ENCODE peak calls at places on chromosomes 7 and 10, in four cellular contexts. X, H, U and V are unnamed samples.

GRCh38 chr10:132184816-132185593 is 1.7 kb upstream of the DPYSL4 start:
- DNase-seq in X (no peak), H (no peak), U (no peak), V (no peak)

GRCh38 chr7:44236333-44236728 is 35.6 kb downstream of the YKT6 start:
- DNase-seq in X (no peak), H (peak), U (no peak), V (no peak)

GRCh38 chr7:142808802-142809583 is 38.2 kb downstream of the PRSS2 start:
- DNase-seq in X (peak), H (no peak), U (peak), V (no peak)

GRCh38 chr10:102555781-102556328 is 52.1 kb downstream of the SUFU start:
- DNase-seq in X (no peak), H (peak), U (no peak), V (no peak)

GRCh38 chr10:98339790-98340189 is 71.8 kb upstream of the LOXL4 start:
- DNase-seq in X (no peak), H (no peak), U (peak), V (no peak)

GRCh38 chr7:91089382-91089963 is 174.8 kb upstream of the FZD1 start:
- DNase-seq in X (peak), H (no peak), U (no peak), V (no peak)

GRCh38 chr10:35211390-35211789 is 84.7 kb downstream of the CREM start:
- DNase-seq in X (no peak), H (no peak), U (no peak), V (no peak)

GRCh38 chr7:75687246-75688088 is 51.3 kb downstream of the HIP1 start:
- DNase-seq in X (no peak), H (no peak), U (no peak), V (no peak)

GRCh38 chr7:8109196-8110022 is 140.8 kb downstream of the GLCCI1 start:
- DNase-seq in X (no peak), H (no peak), U (no peak), V (no peak)

GRCh38 chr10:69232252-69232651 is 12.1 kb downstream of the HKDC1 start:
- DNase-seq in X (no peak), H (no peak), U (no peak), V (no peak)

GRCh38 chr10:47113907-47114500 is 186.0 kb upstream of the GDF10 start:
- DNase-seq in X (no peak), H (no peak), U (no peak), V (no peak)

GRCh38 chr10:86520871-86521619 is 547 bp downstream of the WAPL start:
- DNase-seq in X (peak), H (peak), U (no peak), V (peak)

GRCh38 chr7:44538798-44539668 is 2.1 kb downstream of the NPC1L1 start:
- DNase-seq in X (no peak), H (no peak), U (no peak), V (no peak)

GRCh38 chr10:116371737-116372136 is 47.5 kb downstream of the CCDC172 start:
- DNase-seq in X (no peak), H (no peak), U (no peak), V (no peak)

GRCh38 chr10:37856881-37857286 is 526 bp downstream of the ZNF248 start:
- DNase-seq in X (peak), H (peak), U (no peak), V (no peak)

GRCh38 chr7:40987571-40987970 is 715.3 kb downstream of the INHBA start:
- DNase-seq in X (no peak), H (no peak), U (no peak), V (no peak)

GRCh38 chr10:133187091-133187905 is 27.3 kb downstream of the KNDC1 start:
- DNase-seq in X (no peak), H (no peak), U (no peak), V (no peak)

GRCh38 chr10:3523309-3524050 is 261.5 kb downstream of the KLF6 start:
- DNase-seq in X (no peak), H (no peak), U (no peak), V (no peak)

GRCh38 chr10:97805096-97805879 is 33.5 kb upstream of the SFRP5 start:
- DNase-seq in X (no peak), H (no peak), U (no peak), V (no peak)

GRCh38 chr10:62738916-62739315 is 65.6 kb upstream of the ADO start:
- DNase-seq in X (no peak), H (no peak), U (no peak), V (no peak)

GRCh38 chr10:131730771-131731497 is 169.9 kb upstream of the PPP2R2D start:
- DNase-seq in X (no peak), H (no peak), U (no peak), V (no peak)

GRCh38 chr10:105063796-105064195 is 422.7 kb downstream of the SORCS3 start:
- DNase-seq in X (peak), H (peak), U (no peak), V (no peak)

GRCh38 chr10:66587680-66588050 is 338.2 kb upstream of the LRRTM3 start:
- DNase-seq in X (no peak), H (no peak), U (no peak), V (no peak)
- TF ChIP-seq SPI1 in X (no peak), H (no peak), U (no peak), V (no peak)

GRCh38 chr7:118311121-118311803 is 86.8 kb downstream of the ANKRD7 start:
- DNase-seq in X (no peak), H (peak), U (peak), V (no peak)

GRCh38 chr7:118312051-118312450 is 87.5 kb downstream of the ANKRD7 start:
- DNase-seq in X (no peak), H (no peak), U (peak), V (no peak)

GRCh38 chr7:118312966-118313365 is 88.5 kb downstream of the ANKRD7 start:
- DNase-seq in X (no peak), H (no peak), U (peak), V (no peak)
- TF ChIP-seq SPI1 in X (no peak), H (no peak), U (no peak), V (no peak)

GRCh38 chr10:72525277-72525676 is 100.6 kb downstream of the MICU1 start:
- DNase-seq in X (no peak), H (no peak), U (no peak), V (no peak)
- TF ChIP-seq SPI1 in X (no peak), H (no peak), U (no peak), V (no peak)

GRCh38 chr7:17300012-17300411 is 1.6 kb downstream of the AHR start:
- DNase-seq in X (no peak), H (no peak), U (no peak), V (no peak)

GRCh38 chr7:17298102-17298839 is at the start of gene AHR:
- DNase-seq in X (peak), H (peak), U (peak), V (peak)

GRCh38 chr7:17301491-17302101 is 3.1 kb downstream of the AHR start:
- DNase-seq in X (peak), H (peak), U (no peak), V (no peak)

GRCh38 chr7:17298840-17299476 is 506 bp downstream of the AHR start:
- DNase-seq in X (no peak), H (peak), U (no peak), V (peak)

DNA sequence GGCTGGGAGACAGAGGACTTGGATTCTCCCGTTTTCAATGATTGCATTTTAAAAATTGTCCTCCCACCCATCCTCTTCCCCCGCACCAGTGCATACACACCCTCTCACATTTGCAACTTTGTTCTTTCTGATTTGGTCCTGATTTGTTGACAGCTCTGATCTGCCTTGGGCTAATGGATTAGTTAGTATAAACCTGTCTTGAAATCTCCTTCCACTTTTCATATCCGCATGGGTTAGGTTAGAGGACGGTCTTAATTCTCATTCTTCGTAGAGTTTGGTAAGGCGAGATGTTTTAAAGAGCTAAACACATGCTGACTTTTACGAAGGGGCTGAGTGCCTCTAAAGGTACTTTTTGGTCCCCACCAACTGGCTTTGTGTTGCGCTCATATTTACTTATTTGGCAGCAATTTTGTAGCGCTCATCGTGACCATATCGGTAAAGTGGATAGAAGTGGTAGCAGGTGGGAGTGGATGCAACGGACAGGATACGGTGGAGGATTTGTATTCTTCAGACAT is 1.1 kb downstream of the AHR start:
- DNase-seq in X (no peak), H (peak), U (no peak), V (no peak)
- TF ChIP-seq SPI1 in X (no peak), H (no peak), U (no peak), V (no peak)

GRCh38 chr10:36256905-36257304 is 614.8 kb upstream of the FZD8 start:
- DNase-seq in X (no peak), H (no peak), U (no peak), V (no peak)

GRCh38 chr10:36251068-36251467 is 609.0 kb upstream of the FZD8 start:
- DNase-seq in X (no peak), H (no peak), U (no peak), V (no peak)

GRCh38 chr10:36256166-36256565 is 614.1 kb upstream of the FZD8 start:
- DNase-seq in X (no peak), H (no peak), U (no peak), V (no peak)

GRCh38 chr10:36253731-36254130 is 611.6 kb upstream of the FZD8 start:
- DNase-seq in X (no peak), H (no peak), U (no peak), V (no peak)

DNA sequence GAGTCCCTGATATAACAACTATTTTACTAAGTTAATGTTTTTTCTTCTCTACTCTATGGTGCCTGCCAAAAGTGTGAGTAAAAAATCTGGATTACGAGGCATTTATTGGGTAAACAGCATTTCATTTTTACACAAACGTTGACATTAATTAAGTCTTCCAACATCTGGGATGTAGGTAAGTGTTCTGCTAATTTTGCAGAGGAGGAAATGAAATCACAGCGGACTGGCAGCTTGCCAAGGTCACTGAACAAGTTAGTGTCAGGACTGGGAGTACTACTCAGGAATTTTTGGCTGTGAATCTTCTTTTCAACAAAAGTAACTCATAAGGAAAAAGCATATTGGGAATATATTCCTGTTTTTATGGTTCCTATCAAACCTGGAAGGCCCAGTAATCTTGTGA is 612.1 kb upstream of the FZD8 start:
- DNase-seq in X (no peak), H (no peak), U (no peak), V (no peak)
- TF ChIP-seq SPI1 in X (no peak), H (no peak), U (no peak), V (no peak)

GRCh38 chr7:26115628-26116027 is 36.4 kb upstream of the NFE2L3 start:
- DNase-seq in X (no peak), H (no peak), U (no peak), V (no peak)

GRCh38 chr7:26117142-26117807 is 34.7 kb upstream of the NFE2L3 start:
- DNase-seq in X (peak), H (no peak), U (no peak), V (no peak)

GRCh38 chr7:26117970-26118369 is 34.0 kb upstream of the NFE2L3 start:
- DNase-seq in X (no peak), H (no peak), U (no peak), V (no peak)

DNA sequence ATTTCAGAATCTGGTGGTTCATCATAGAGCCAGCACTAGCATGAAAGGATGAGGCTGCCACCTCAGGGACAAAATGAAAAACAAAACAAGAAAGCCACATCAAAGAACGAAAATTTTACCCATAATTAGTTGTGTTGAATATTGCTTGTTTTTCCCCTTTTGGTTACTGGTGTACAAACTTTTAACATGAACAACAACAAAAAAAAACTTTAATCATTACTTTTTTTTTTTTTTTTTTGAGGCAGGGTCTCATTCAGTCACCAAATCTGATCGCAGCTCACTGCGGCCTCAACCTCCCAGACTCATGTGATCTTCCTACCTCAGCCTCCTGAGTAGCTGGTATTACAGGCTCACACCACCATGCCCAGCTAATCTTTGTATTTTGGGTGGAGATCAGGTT is 39.7 kb upstream of the NFE2L3 start:
- DNase-seq in X (no peak), H (no peak), U (no peak), V (no peak)
- TF ChIP-seq SPI1 in X (no peak), H (no peak), U (no peak), V (no peak)

GRCh38 chr7:113892818-113893217 is 26.0 kb downstream of the PPP1R3A start:
- DNase-seq in X (no peak), H (no peak), U (no peak), V (no peak)
- TF ChIP-seq SPI1 in X (no peak), H (no peak), U (no peak), V (no peak)

DNA sequence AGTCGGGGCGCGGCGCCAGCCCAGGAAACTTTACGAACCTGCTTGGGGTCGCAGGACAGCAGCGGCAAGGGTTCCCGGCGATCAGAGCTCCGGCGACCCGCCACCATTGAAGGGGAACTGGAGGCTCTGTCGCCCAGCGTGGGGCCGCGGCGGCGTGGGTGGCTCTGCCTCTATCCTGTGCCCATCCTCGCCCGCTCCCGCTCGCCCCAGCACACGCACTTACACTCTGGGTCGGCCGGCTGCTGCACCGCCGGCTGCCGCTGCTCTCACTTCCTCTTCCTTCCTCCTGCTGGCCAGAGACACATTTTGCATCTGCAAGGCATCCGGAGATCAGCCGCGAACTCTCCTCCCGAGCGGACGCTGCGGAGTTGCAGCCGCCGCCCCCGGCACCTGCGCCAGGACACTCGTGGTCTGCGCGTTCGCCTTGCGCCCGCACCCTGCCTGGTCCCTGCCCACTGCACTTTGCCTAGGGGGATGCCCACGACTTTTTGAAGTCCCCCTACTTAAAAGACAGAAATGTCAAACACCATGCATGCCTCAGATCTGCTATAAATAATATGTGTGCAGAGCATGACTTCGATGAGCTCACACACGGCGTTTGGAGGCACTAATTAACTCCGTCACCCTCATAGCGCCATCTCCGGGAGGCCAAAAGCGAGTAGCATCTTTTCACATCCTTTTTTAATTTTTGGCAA is at the start of gene ELMO1:
- DNase-seq in X (peak), H (peak), U (peak), V (peak)
- TF ChIP-seq SPI1 in X (peak), H (peak), U (peak), V (peak)

GRCh38 chr10:103661198-103661950 is 167.9 kb downstream of the NEURL1 start:
- DNase-seq in X (no peak), H (peak), U (no peak), V (no peak)
- TF ChIP-seq SPI1 in X (no peak), H (no peak), U (no peak), V (no peak)

DNA sequence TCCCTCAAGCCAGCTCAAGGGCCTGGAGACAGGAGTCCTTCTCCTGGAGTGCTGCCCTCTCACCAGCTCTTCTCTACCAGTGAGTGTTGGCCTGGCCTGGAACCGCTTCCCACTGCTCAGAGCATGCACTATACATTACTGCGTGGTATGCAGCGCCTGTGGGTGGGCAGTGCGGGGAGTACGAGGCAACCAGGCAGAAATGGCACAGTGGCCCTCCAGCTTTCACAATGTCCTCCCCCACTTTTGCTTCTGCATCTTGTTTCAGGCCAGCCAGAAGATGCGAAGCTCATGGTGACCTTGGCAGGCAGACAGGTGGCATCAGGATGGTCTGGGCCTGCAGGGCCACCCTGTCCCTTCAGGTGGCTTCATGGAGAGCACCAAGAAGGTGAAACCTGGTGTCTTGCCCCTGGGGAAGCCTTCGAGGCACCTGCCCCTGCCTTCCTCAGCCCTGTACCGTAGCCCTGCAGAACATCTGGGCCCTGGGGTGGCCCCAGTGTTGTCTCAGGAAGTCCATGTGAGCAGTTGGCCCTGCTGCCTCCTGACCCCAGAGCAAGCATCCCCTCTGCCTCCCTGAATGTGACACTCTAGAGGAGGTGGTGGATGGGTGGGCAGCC is 35.8 kb downstream of the RASGEF1A start:
- DNase-seq in X (no peak), H (no peak), U (no peak), V (no peak)
- TF ChIP-seq SPI1 in X (no peak), H (no peak), U (no peak), V (no peak)